ENCODE peak calls at places on chromosomes 3 and 15, in eight cellular contexts. One of them, this sample, is unnamed.

GRCh38 chr3:193096076-193096475 is 144.9 kb upstream of the PLAAT1 start:
- DNase-seq in left lung: no peak
- DNase-seq in colonic mucosa: no peak
- DNase-seq in GM12878: no peak
- DNase-seq in Peyer's patch: no peak
- DNase-seq in cardiac muscle cell: no peak
- DNase-seq in endodermal cell: no peak
- DNase-seq in IMR-90: no peak
- DNase-seq in this sample: no peak

GRCh38 chr3:170815340-170815739 is 54.7 kb downstream of the RPL22L1 start:
- DNase-seq in endodermal cell: peak; percentile 90
- DNase-seq in left lung: no peak
- DNase-seq in cardiac muscle cell: no peak
- DNase-seq in colonic mucosa: peak; percentile 29
- DNase-seq in IMR-90: no peak
- DNase-seq in Peyer's patch: no peak
- DNase-seq in GM12878: no peak
- DNase-seq in this sample: no peak

GRCh38 chr15:93973287-93973686 is 258.1 kb upstream of the MCTP2 start:
- DNase-seq in endodermal cell: no peak
- DNase-seq in IMR-90: no peak
- DNase-seq in GM12878: no peak
- DNase-seq in Peyer's patch: no peak
- DNase-seq in cardiac muscle cell: no peak
- DNase-seq in colonic mucosa: peak; percentile 34
- DNase-seq in left lung: no peak
- DNase-seq in this sample: no peak

GRCh38 chr3:188259611-188260010 is 105.7 kb downstream of the LPP start:
- DNase-seq in colonic mucosa: no peak
- DNase-seq in IMR-90: no peak
- DNase-seq in left lung: no peak
- DNase-seq in Peyer's patch: no peak
- DNase-seq in cardiac muscle cell: no peak
- DNase-seq in GM12878: no peak
- DNase-seq in endodermal cell: no peak
- DNase-seq in this sample: no peak

GRCh38 chr3:132222868-132223538 is 94.2 kb upstream of the ACP3 start:
- DNase-seq in left lung: peak; percentile 34
- DNase-seq in endodermal cell: no peak
- DNase-seq in cardiac muscle cell: peak; percentile 14
- DNase-seq in IMR-90: no peak
- DNase-seq in Peyer's patch: no peak
- DNase-seq in colonic mucosa: no peak
- DNase-seq in GM12878: no peak
- DNase-seq in this sample: no peak

GRCh38 chr3:10285742-10286524 is 6.8 kb downstream of the GHRL start:
- DNase-seq in IMR-90: peak; percentile 17
- DNase-seq in endodermal cell: no peak
- DNase-seq in left lung: no peak
- DNase-seq in GM12878: no peak
- DNase-seq in colonic mucosa: no peak
- DNase-seq in cardiac muscle cell: no peak
- DNase-seq in Peyer's patch: no peak
- DNase-seq in this sample: no peak

GRCh38 chr3:168094877-168095610 is 680 bp downstream of the GOLIM4 start:
- DNase-seq in GM12878: peak; percentile 30
- DNase-seq in left lung: peak; percentile 76
- DNase-seq in IMR-90: peak; percentile 69
- DNase-seq in endodermal cell: peak; percentile 88
- DNase-seq in Peyer's patch: peak; percentile 83
- DNase-seq in colonic mucosa: peak; percentile 71
- DNase-seq in cardiac muscle cell: peak; percentile 69
- DNase-seq in this sample: peak; percentile 4

GRCh38 chr3:173354124-173354523 is 43.4 kb upstream of the NLGN1 start:
- DNase-seq in cardiac muscle cell: no peak
- DNase-seq in GM12878: no peak
- DNase-seq in colonic mucosa: no peak
- DNase-seq in Peyer's patch: no peak
- DNase-seq in left lung: no peak
- DNase-seq in IMR-90: no peak
- DNase-seq in endodermal cell: peak; percentile 82
- DNase-seq in this sample: no peak

GRCh38 chr15:40325188-40325587 is 1.7 kb downstream of the INAFM2 start:
- DNase-seq in Peyer's patch: no peak
- DNase-seq in left lung: no peak
- DNase-seq in GM12878: no peak
- DNase-seq in colonic mucosa: no peak
- DNase-seq in cardiac muscle cell: peak; percentile 41
- DNase-seq in endodermal cell: no peak
- DNase-seq in IMR-90: peak; percentile 37
- DNase-seq in this sample: no peak

GRCh38 chr15:77025941-77026411 is 31.1 kb downstream of the PSTPIP1 start:
- DNase-seq in colonic mucosa: peak; percentile 15
- DNase-seq in cardiac muscle cell: no peak
- DNase-seq in GM12878: no peak
- DNase-seq in left lung: peak; percentile 16
- DNase-seq in Peyer's patch: peak; percentile 34
- DNase-seq in IMR-90: no peak
- DNase-seq in endodermal cell: peak; percentile 50
- DNase-seq in this sample: no peak

GRCh38 chr15:62209322-62209721 is 44.2 kb upstream of the C2CD4B start:
- DNase-seq in left lung: no peak
- DNase-seq in IMR-90: no peak
- DNase-seq in cardiac muscle cell: no peak
- DNase-seq in GM12878: no peak
- DNase-seq in Peyer's patch: no peak
- DNase-seq in endodermal cell: peak; percentile 85
- DNase-seq in colonic mucosa: peak; percentile 24
- DNase-seq in this sample: no peak

GRCh38 chr15:84791763-84792162 is 25.4 kb upstream of the ALPK3 start:
- DNase-seq in left lung: no peak
- DNase-seq in IMR-90: peak; percentile 15
- DNase-seq in endodermal cell: no peak
- DNase-seq in colonic mucosa: no peak
- DNase-seq in Peyer's patch: no peak
- DNase-seq in GM12878: no peak
- DNase-seq in cardiac muscle cell: peak; percentile 21
- DNase-seq in this sample: no peak

GRCh38 chr3:30610702-30611410 is 4.5 kb downstream of the TGFBR2 start:
- DNase-seq in GM12878: no peak
- DNase-seq in IMR-90: no peak
- DNase-seq in left lung: no peak
- DNase-seq in cardiac muscle cell: no peak
- DNase-seq in endodermal cell: no peak
- DNase-seq in Peyer's patch: no peak
- DNase-seq in colonic mucosa: no peak
- DNase-seq in this sample: no peak
- H3K4me3 ChIP-seq in GM12878: no peak overlapping the region
- H3K4me3 ChIP-seq in IMR-90: no peak overlapping the region
- H3K4me3 ChIP-seq in left lung: no peak overlapping the region
- H3K4me3 ChIP-seq in cardiac muscle cell: no peak overlapping the region
- H3K4me3 ChIP-seq in endodermal cell: peak overlapping the region; percentile 36
- H3K4me3 ChIP-seq in Peyer's patch: peak overlapping the region; percentile 32
- H3K4me3 ChIP-seq in colonic mucosa: no peak overlapping the region
- H3K4me3 ChIP-seq in this sample: peak overlapping the region; percentile 48

GRCh38 chr3:39140341-39140971 is 12.9 kb downstream of the CSRNP1 start:
- DNase-seq in endodermal cell: no peak
- DNase-seq in colonic mucosa: no peak
- DNase-seq in left lung: no peak
- DNase-seq in IMR-90: no peak
- DNase-seq in GM12878: no peak
- DNase-seq in Peyer's patch: no peak
- DNase-seq in cardiac muscle cell: no peak
- DNase-seq in this sample: no peak
- H3K4me1 ChIP-seq in endodermal cell: no peaks in the 10 kb centered on the region
- H3K4me1 ChIP-seq in colonic mucosa: peaks cover 22% of the 10 kb centered on the region
- H3K4me1 ChIP-seq in left lung: peaks cover 25% of the 10 kb centered on the region
- H3K4me1 ChIP-seq in IMR-90: peaks cover 23% of the 10 kb centered on the region
- H3K4me1 ChIP-seq in GM12878: no peaks in the 10 kb centered on the region
- H3K4me1 ChIP-seq in Peyer's patch: peaks cover 14% of the 10 kb centered on the region
- H3K4me1 ChIP-seq in cardiac muscle cell: no peaks in the 10 kb centered on the region
- H3K4me1 ChIP-seq in this sample: peaks cover 42% of the 10 kb centered on the region

GRCh38 chr3:28349397-28350000 is 875 bp upstream of the AZI2 start:
- DNase-seq in GM12878: no peak
- DNase-seq in cardiac muscle cell: no peak
- DNase-seq in left lung: no peak
- DNase-seq in endodermal cell: no peak
- DNase-seq in colonic mucosa: no peak
- DNase-seq in Peyer's patch: no peak
- DNase-seq in IMR-90: peak; percentile 4
- DNase-seq in this sample: no peak
- TF ChIP-seq CTCF in GM12878: peak; percentile 3
- TF ChIP-seq CTCF in cardiac muscle cell: no peak
- TF ChIP-seq CTCF in left lung: no peak
- TF ChIP-seq CTCF in endodermal cell: no peak
- TF ChIP-seq CTCF in colonic mucosa: no peak
- TF ChIP-seq CTCF in Peyer's patch: peak; percentile 31
- TF ChIP-seq CTCF in IMR-90: no peak
- TF ChIP-seq CTCF in this sample: no peak

GRCh38 chr15:78976691-78977090 is 31.8 kb upstream of the CTSH start:
- DNase-seq in colonic mucosa: no peak
- DNase-seq in cardiac muscle cell: no peak
- DNase-seq in IMR-90: no peak
- DNase-seq in GM12878: no peak
- DNase-seq in Peyer's patch: no peak
- DNase-seq in endodermal cell: no peak
- DNase-seq in left lung: no peak
- DNase-seq in this sample: no peak
- H3K4me3 ChIP-seq in colonic mucosa: no peak overlapping the region
- H3K4me3 ChIP-seq in cardiac muscle cell: no peak overlapping the region
- H3K4me3 ChIP-seq in IMR-90: no peak overlapping the region
- H3K4me3 ChIP-seq in GM12878: peak overlapping the region; percentile 62
- H3K4me3 ChIP-seq in Peyer's patch: no peak overlapping the region
- H3K4me3 ChIP-seq in endodermal cell: no peak overlapping the region
- H3K4me3 ChIP-seq in left lung: no peak overlapping the region
- H3K4me3 ChIP-seq in this sample: no peak overlapping the region

GRCh38 chr3:159860269-159860668 is 128.4 kb upstream of the IL12A start:
- DNase-seq in left lung: no peak
- DNase-seq in IMR-90: no peak
- DNase-seq in colonic mucosa: no peak
- DNase-seq in GM12878: no peak
- DNase-seq in endodermal cell: no peak
- DNase-seq in Peyer's patch: no peak
- DNase-seq in cardiac muscle cell: no peak
- DNase-seq in this sample: no peak

GRCh38 chr3:159861369-159861987 is 127.2 kb upstream of the IL12A start:
- DNase-seq in Peyer's patch: no peak
- DNase-seq in left lung: no peak
- DNase-seq in cardiac muscle cell: no peak
- DNase-seq in colonic mucosa: no peak
- DNase-seq in endodermal cell: no peak
- DNase-seq in GM12878: peak; percentile 68
- DNase-seq in IMR-90: no peak
- DNase-seq in this sample: no peak

GRCh38 chr3:159859424-159859823 is 129.2 kb upstream of the IL12A start:
- DNase-seq in IMR-90: no peak
- DNase-seq in left lung: no peak
- DNase-seq in Peyer's patch: no peak
- DNase-seq in cardiac muscle cell: no peak
- DNase-seq in endodermal cell: no peak
- DNase-seq in colonic mucosa: no peak
- DNase-seq in GM12878: no peak
- DNase-seq in this sample: no peak

GRCh38 chr3:159859836-159860235 is 128.8 kb upstream of the IL12A start:
- DNase-seq in cardiac muscle cell: no peak
- DNase-seq in Peyer's patch: no peak
- DNase-seq in left lung: no peak
- DNase-seq in IMR-90: no peak
- DNase-seq in GM12878: no peak
- DNase-seq in endodermal cell: no peak
- DNase-seq in colonic mucosa: no peak
- DNase-seq in this sample: no peak

GRCh38 chr3:159860727-159861126 is 127.9 kb upstream of the IL12A start:
- DNase-seq in endodermal cell: no peak
- DNase-seq in Peyer's patch: no peak
- DNase-seq in left lung: no peak
- DNase-seq in GM12878: no peak
- DNase-seq in cardiac muscle cell: peak; percentile 55
- DNase-seq in colonic mucosa: no peak
- DNase-seq in IMR-90: no peak
- DNase-seq in this sample: no peak
- H3K4me1 ChIP-seq in endodermal cell: peaks cover 5% of the 10 kb centered on the region
- H3K4me1 ChIP-seq in Peyer's patch: no peaks in the 10 kb centered on the region
- H3K4me1 ChIP-seq in left lung: no peaks in the 10 kb centered on the region
- H3K4me1 ChIP-seq in GM12878: peaks cover 29% of the 10 kb centered on the region
- H3K4me1 ChIP-seq in cardiac muscle cell: peaks cover 48% of the 10 kb centered on the region
- H3K4me1 ChIP-seq in colonic mucosa: no peaks in the 10 kb centered on the region
- H3K4me1 ChIP-seq in IMR-90: peaks cover 34% of the 10 kb centered on the region
- H3K4me1 ChIP-seq in this sample: peaks cover 62% of the 10 kb centered on the region

GRCh38 chr3:114155370-114155821 is 23.5 kb downstream of the DRD3 start:
- DNase-seq in left lung: no peak
- DNase-seq in endodermal cell: peak; percentile 82
- DNase-seq in colonic mucosa: peak; percentile 28
- DNase-seq in GM12878: no peak
- DNase-seq in Peyer's patch: no peak
- DNase-seq in cardiac muscle cell: peak; percentile 54
- DNase-seq in IMR-90: peak; percentile 30
- DNase-seq in this sample: no peak
- TF ChIP-seq CTCF in left lung: peak; percentile 21
- TF ChIP-seq CTCF in endodermal cell: peak; percentile 86
- TF ChIP-seq CTCF in colonic mucosa: no peak
- TF ChIP-seq CTCF in GM12878: peak; percentile 60
- TF ChIP-seq CTCF in Peyer's patch: peak; percentile 36
- TF ChIP-seq CTCF in cardiac muscle cell: peak; percentile 55
- TF ChIP-seq CTCF in IMR-90: peak; percentile 72
- TF ChIP-seq CTCF in this sample: no peak

GRCh38 chr15:89837830-89838178 is 23.2 kb upstream of the ANPEP start:
- DNase-seq in cardiac muscle cell: no peak
- DNase-seq in colonic mucosa: no peak
- DNase-seq in IMR-90: no peak
- DNase-seq in left lung: no peak
- DNase-seq in Peyer's patch: no peak
- DNase-seq in GM12878: no peak
- DNase-seq in endodermal cell: no peak
- DNase-seq in this sample: no peak

GRCh38 chr15:89837134-89837829 is 22.6 kb upstream of the ANPEP start:
- DNase-seq in GM12878: no peak
- DNase-seq in Peyer's patch: no peak
- DNase-seq in cardiac muscle cell: peak; percentile 66
- DNase-seq in colonic mucosa: no peak
- DNase-seq in left lung: no peak
- DNase-seq in endodermal cell: no peak
- DNase-seq in IMR-90: peak; percentile 59
- DNase-seq in this sample: no peak

GRCh38 chr15:89835190-89835564 is 20.5 kb upstream of the ANPEP start:
- DNase-seq in cardiac muscle cell: no peak
- DNase-seq in Peyer's patch: no peak
- DNase-seq in colonic mucosa: no peak
- DNase-seq in IMR-90: no peak
- DNase-seq in GM12878: no peak
- DNase-seq in endodermal cell: no peak
- DNase-seq in left lung: no peak
- DNase-seq in this sample: no peak

GRCh38 chr15:89833966-89834365 is 19.3 kb upstream of the ANPEP start:
- DNase-seq in endodermal cell: no peak
- DNase-seq in Peyer's patch: no peak
- DNase-seq in IMR-90: no peak
- DNase-seq in colonic mucosa: no peak
- DNase-seq in GM12878: no peak
- DNase-seq in left lung: no peak
- DNase-seq in cardiac muscle cell: no peak
- DNase-seq in this sample: no peak

GRCh38 chr15:89836255-89837133 is 21.8 kb upstream of the ANPEP start:
- DNase-seq in colonic mucosa: no peak
- DNase-seq in GM12878: no peak
- DNase-seq in IMR-90: peak; percentile 96
- DNase-seq in Peyer's patch: no peak
- DNase-seq in cardiac muscle cell: peak; percentile 97
- DNase-seq in endodermal cell: no peak
- DNase-seq in left lung: no peak
- DNase-seq in this sample: no peak
- H3K4me3 ChIP-seq in colonic mucosa: no peak overlapping the region
- H3K4me3 ChIP-seq in GM12878: no peak overlapping the region
- H3K4me3 ChIP-seq in IMR-90: no peak overlapping the region
- H3K4me3 ChIP-seq in Peyer's patch: no peak overlapping the region
- H3K4me3 ChIP-seq in cardiac muscle cell: no peak overlapping the region
- H3K4me3 ChIP-seq in endodermal cell: no peak overlapping the region
- H3K4me3 ChIP-seq in left lung: no peak overlapping the region
- H3K4me3 ChIP-seq in this sample: peak overlapping the region; percentile 45